ENCODE peak calls at places on chromosomes 7 and 10, in five cellular contexts. One of them, this sample, is unnamed.

GRCh38 chr10:76333331-76333730 is 901.9 kb downstream of the LRMDA start:
- DNase-seq in spleen: no peak
- DNase-seq in transverse colon: no peak
- DNase-seq in endothelial cell of umbilical vein: no peak
- DNase-seq in bronchial epithelial cell: no peak
- DNase-seq in this sample: no peak

GRCh38 chr7:26321440-26321839 is 29.8 kb downstream of the SNX10 start:
- DNase-seq in bronchial epithelial cell: peak; percentile 61
- DNase-seq in endothelial cell of umbilical vein: peak; percentile 23
- DNase-seq in transverse colon: no peak
- DNase-seq in spleen: no peak
- DNase-seq in this sample: no peak

GRCh38 chr7:1064581-1064980 is 20.2 kb downstream of the GPR146 start:
- DNase-seq in bronchial epithelial cell: no peak
- DNase-seq in endothelial cell of umbilical vein: no peak
- DNase-seq in spleen: no peak
- DNase-seq in transverse colon: no peak
- DNase-seq in this sample: no peak

GRCh38 chr10:26721561-26721960 is 24.1 kb downstream of the PDSS1 start:
- DNase-seq in transverse colon: no peak
- DNase-seq in spleen: peak; percentile 71
- DNase-seq in endothelial cell of umbilical vein: no peak
- DNase-seq in bronchial epithelial cell: no peak
- DNase-seq in this sample: no peak

GRCh38 chr7:151080522-151081169 is at the start of gene FASTK:
- DNase-seq in endothelial cell of umbilical vein: peak; percentile 91
- DNase-seq in transverse colon: peak; percentile 92
- DNase-seq in bronchial epithelial cell: peak; percentile 74
- DNase-seq in spleen: peak; percentile 99
- DNase-seq in this sample: peak; percentile 83

GRCh38 chr7:92179393-92179924 is 517 bp upstream of the LRRD1 start:
- DNase-seq in spleen: no peak
- DNase-seq in transverse colon: no peak
- DNase-seq in endothelial cell of umbilical vein: no peak
- DNase-seq in bronchial epithelial cell: no peak
- DNase-seq in this sample: no peak

GRCh38 chr10:114301951-114302710 is 63.1 kb downstream of the VWA2 start:
- DNase-seq in bronchial epithelial cell: no peak
- DNase-seq in spleen: peak; percentile 69
- DNase-seq in endothelial cell of umbilical vein: peak; percentile 29
- DNase-seq in transverse colon: no peak
- DNase-seq in this sample: no peak

GRCh38 chr10:117071293-117072050 is 66.5 kb upstream of the SHTN1 start:
- DNase-seq in endothelial cell of umbilical vein: no peak
- DNase-seq in spleen: no peak
- DNase-seq in bronchial epithelial cell: no peak
- DNase-seq in transverse colon: no peak
- DNase-seq in this sample: no peak

GRCh38 chr7:18614841-18615240 is 119.3 kb downstream of the HDAC9 start:
- DNase-seq in bronchial epithelial cell: no peak
- DNase-seq in transverse colon: no peak
- DNase-seq in endothelial cell of umbilical vein: no peak
- DNase-seq in spleen: no peak
- DNase-seq in this sample: no peak

GRCh38 chr10:78358982-78359381 is 325.3 kb downstream of the RPS24 start:
- DNase-seq in bronchial epithelial cell: no peak
- DNase-seq in transverse colon: no peak
- DNase-seq in spleen: peak; percentile 63
- DNase-seq in endothelial cell of umbilical vein: no peak
- DNase-seq in this sample: no peak

GRCh38 chr7:70097639-70098038 is 499.4 kb downstream of the AUTS2 start:
- DNase-seq in bronchial epithelial cell: no peak
- DNase-seq in transverse colon: no peak
- DNase-seq in endothelial cell of umbilical vein: no peak
- DNase-seq in spleen: no peak
- DNase-seq in this sample: no peak

GRCh38 chr7:158500651-158501052 is 87.0 kb downstream of the PTPRN2 start:
- DNase-seq in spleen: no peak
- DNase-seq in transverse colon: no peak
- DNase-seq in bronchial epithelial cell: no peak
- DNase-seq in endothelial cell of umbilical vein: no peak
- DNase-seq in this sample: no peak

GRCh38 chr10:126592901-126593300 is 77.6 kb downstream of the C10orf90 start:
- DNase-seq in transverse colon: no peak
- DNase-seq in endothelial cell of umbilical vein: no peak
- DNase-seq in spleen: no peak
- DNase-seq in bronchial epithelial cell: no peak
- DNase-seq in this sample: no peak

GRCh38 chr10:60937784-60938654 is 6.0 kb downstream of the RHOBTB1 start:
- DNase-seq in spleen: no peak
- DNase-seq in bronchial epithelial cell: peak; percentile 46
- DNase-seq in endothelial cell of umbilical vein: no peak
- DNase-seq in transverse colon: no peak
- DNase-seq in this sample: no peak

GRCh38 chr10:122786269-122786668 is 59.4 kb downstream of the CUZD1 start:
- DNase-seq in endothelial cell of umbilical vein: peak; percentile 20
- DNase-seq in transverse colon: no peak
- DNase-seq in bronchial epithelial cell: peak; percentile 18
- DNase-seq in spleen: no peak
- DNase-seq in this sample: no peak

GRCh38 chr7:22694597-22695207 is 32.3 kb upstream of the IL6 start:
- DNase-seq in endothelial cell of umbilical vein: no peak
- DNase-seq in spleen: no peak
- DNase-seq in bronchial epithelial cell: no peak
- DNase-seq in transverse colon: no peak
- DNase-seq in this sample: no peak

GRCh38 chr7:74479961-74480829 is 26.5 kb downstream of the GTF2IRD1 start:
- DNase-seq in bronchial epithelial cell: peak; percentile 63
- DNase-seq in transverse colon: peak; percentile 79
- DNase-seq in spleen: peak; percentile 86
- DNase-seq in endothelial cell of umbilical vein: peak; percentile 82
- DNase-seq in this sample: no peak

GRCh38 chr7:108385834-108386422 is 70.3 kb downstream of the NRCAM start:
- DNase-seq in transverse colon: no peak
- DNase-seq in spleen: no peak
- DNase-seq in endothelial cell of umbilical vein: no peak
- DNase-seq in bronchial epithelial cell: no peak
- DNase-seq in this sample: no peak

GRCh38 chr7:106347229-106347833 is 62.5 kb upstream of the NAMPT start:
- DNase-seq in spleen: no peak
- DNase-seq in endothelial cell of umbilical vein: no peak
- DNase-seq in bronchial epithelial cell: peak; percentile 27
- DNase-seq in transverse colon: no peak
- DNase-seq in this sample: no peak

GRCh38 chr7:105838273-105839141 is 37.9 kb downstream of the ATXN7L1 start:
- DNase-seq in transverse colon: peak; percentile 71
- DNase-seq in spleen: no peak
- DNase-seq in endothelial cell of umbilical vein: peak; percentile 18
- DNase-seq in bronchial epithelial cell: peak; percentile 21
- DNase-seq in this sample: peak; percentile 57

GRCh38 chr7:155763721-155764431 is 48.4 kb downstream of the SHH start:
- DNase-seq in transverse colon: no peak
- DNase-seq in bronchial epithelial cell: no peak
- DNase-seq in endothelial cell of umbilical vein: peak; percentile 88
- DNase-seq in spleen: peak; percentile 86
- DNase-seq in this sample: no peak

GRCh38 chr10:5971315-5971832 is 6.0 kb downstream of the IL15RA start:
- DNase-seq in bronchial epithelial cell: peak; percentile 86
- DNase-seq in transverse colon: peak; percentile 74
- DNase-seq in endothelial cell of umbilical vein: peak; percentile 88
- DNase-seq in spleen: no peak
- DNase-seq in this sample: peak; percentile 9

GRCh38 chr7:99379043-99379577 is 4.6 kb downstream of the ARPC1B start:
- DNase-seq in endothelial cell of umbilical vein: peak; percentile 97
- DNase-seq in bronchial epithelial cell: peak; percentile 88
- DNase-seq in spleen: peak; percentile 83
- DNase-seq in transverse colon: peak; percentile 61
- DNase-seq in this sample: peak; percentile 39

GRCh38 chr7:96855139-96855538 is 145.5 kb upstream of the SEM1 start:
- DNase-seq in bronchial epithelial cell: no peak
- DNase-seq in transverse colon: no peak
- DNase-seq in spleen: no peak
- DNase-seq in endothelial cell of umbilical vein: no peak
- DNase-seq in this sample: no peak

DNA sequence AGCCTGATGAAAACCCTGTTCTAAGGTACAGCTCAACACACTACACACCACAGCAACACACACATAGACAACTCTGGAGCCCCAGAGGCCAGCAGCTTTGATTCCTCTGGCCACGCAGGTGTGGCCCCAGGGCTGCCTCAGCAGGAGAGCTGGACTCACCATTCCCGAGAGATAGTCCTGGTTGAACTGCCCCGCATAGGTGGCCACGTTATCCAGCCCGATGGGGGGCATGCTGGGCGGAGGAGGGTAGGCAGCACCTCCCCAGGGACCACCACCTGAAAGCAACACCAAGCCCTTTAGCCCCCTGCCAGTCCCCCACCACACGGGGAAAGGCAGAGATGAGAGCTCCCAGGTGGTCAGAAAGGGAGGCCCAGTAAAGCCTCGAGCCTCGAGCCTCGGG is 34.7 kb downstream of the ANXA11 start:
- DNase-seq in spleen: peak; percentile 48
- DNase-seq in bronchial epithelial cell: no peak
- DNase-seq in transverse colon: no peak
- DNase-seq in endothelial cell of umbilical vein: no peak
- DNase-seq in this sample: no peak
- H3K36me3 ChIP-seq in spleen: peaks cover 54% of the 10 kb centered on the region
- H3K36me3 ChIP-seq in bronchial epithelial cell: peaks cover 13% of the 10 kb centered on the region
- H3K36me3 ChIP-seq in transverse colon: no peaks in the 10 kb centered on the region
- H3K36me3 ChIP-seq in endothelial cell of umbilical vein: no peaks in the 10 kb centered on the region
- H3K36me3 ChIP-seq in this sample: peaks cover 67% of the 10 kb centered on the region

GRCh38 chr7:149003018-149003417 is 25.3 kb downstream of the PDIA4 start:
- DNase-seq in transverse colon: no peak
- DNase-seq in spleen: peak; percentile 58
- DNase-seq in endothelial cell of umbilical vein: no peak
- DNase-seq in bronchial epithelial cell: no peak
- DNase-seq in this sample: no peak

GRCh38 chr7:149003560-149004305 is 24.6 kb downstream of the PDIA4 start:
- DNase-seq in transverse colon: no peak
- DNase-seq in endothelial cell of umbilical vein: no peak
- DNase-seq in bronchial epithelial cell: no peak
- DNase-seq in spleen: peak; percentile 43
- DNase-seq in this sample: no peak

GRCh38 chr7:149002604-149003003 is 25.7 kb downstream of the PDIA4 start:
- DNase-seq in bronchial epithelial cell: no peak
- DNase-seq in spleen: peak; percentile 56
- DNase-seq in endothelial cell of umbilical vein: no peak
- DNase-seq in transverse colon: no peak
- DNase-seq in this sample: no peak

GRCh38 chr7:149000961-149001360 is 27.3 kb downstream of the PDIA4 start:
- DNase-seq in transverse colon: no peak
- DNase-seq in bronchial epithelial cell: no peak
- DNase-seq in spleen: peak; percentile 63
- DNase-seq in endothelial cell of umbilical vein: no peak
- DNase-seq in this sample: no peak

DNA sequence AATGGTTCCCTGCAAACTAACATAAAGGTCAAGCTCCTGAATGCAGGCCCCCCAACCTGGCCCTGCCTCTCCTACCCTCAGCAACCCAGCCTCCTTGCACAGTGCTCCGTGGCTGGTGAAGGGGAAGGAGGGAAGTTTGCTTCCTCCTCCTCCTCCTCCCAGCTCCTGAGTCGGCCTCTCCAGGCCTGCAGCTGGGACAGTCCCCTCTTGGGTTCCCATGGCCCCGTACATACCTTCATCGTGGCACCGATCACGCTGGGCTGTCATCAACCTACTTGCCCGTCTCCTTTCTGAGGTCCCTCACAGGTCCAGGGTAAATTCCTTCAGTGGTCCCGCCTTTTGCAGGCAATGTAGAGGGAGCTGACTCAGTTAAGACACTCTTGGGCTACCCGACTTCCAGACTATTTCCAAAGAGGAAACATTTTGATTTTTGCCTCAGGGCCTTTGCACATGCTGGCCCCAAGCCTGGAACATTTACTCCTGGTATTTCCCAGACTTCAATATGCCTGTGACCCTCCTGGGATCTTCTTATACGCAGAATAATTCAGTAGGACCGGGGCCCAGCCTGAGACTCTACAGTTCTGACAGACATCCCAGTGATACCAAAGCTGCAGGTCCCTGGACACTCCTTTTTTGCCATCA is 26.8 kb downstream of the PDIA4 start:
- DNase-seq in bronchial epithelial cell: no peak
- DNase-seq in endothelial cell of umbilical vein: no peak
- DNase-seq in transverse colon: no peak
- DNase-seq in spleen: peak; percentile 53
- DNase-seq in this sample: no peak
- H3K36me3 ChIP-seq in bronchial epithelial cell: peaks cover 28% of the 10 kb centered on the region
- H3K36me3 ChIP-seq in endothelial cell of umbilical vein: peaks cover 20% of the 10 kb centered on the region
- H3K36me3 ChIP-seq in transverse colon: peaks cover 7% of the 10 kb centered on the region
- H3K36me3 ChIP-seq in spleen: peaks cover 26% of the 10 kb centered on the region
- H3K36me3 ChIP-seq in this sample: peaks cover 37% of the 10 kb centered on the region

GRCh38 chr10:101629781-101630419 is 41.8 kb downstream of the DPCD start:
- DNase-seq in endothelial cell of umbilical vein: no peak
- DNase-seq in transverse colon: no peak
- DNase-seq in bronchial epithelial cell: no peak
- DNase-seq in spleen: no peak
- DNase-seq in this sample: no peak

GRCh38 chr10:101624526-101625102 is 36.5 kb downstream of the DPCD start:
- DNase-seq in spleen: no peak
- DNase-seq in bronchial epithelial cell: peak; percentile 17
- DNase-seq in endothelial cell of umbilical vein: no peak
- DNase-seq in transverse colon: no peak
- DNase-seq in this sample: no peak

GRCh38 chr10:101623528-101623927 is 35.4 kb downstream of the DPCD start:
- DNase-seq in bronchial epithelial cell: no peak
- DNase-seq in endothelial cell of umbilical vein: no peak
- DNase-seq in transverse colon: no peak
- DNase-seq in spleen: no peak
- DNase-seq in this sample: no peak

GRCh38 chr10:101630420-101630920 is 42.3 kb downstream of the DPCD start:
- DNase-seq in endothelial cell of umbilical vein: no peak
- DNase-seq in bronchial epithelial cell: no peak
- DNase-seq in spleen: no peak
- DNase-seq in transverse colon: no peak
- DNase-seq in this sample: no peak

DNA sequence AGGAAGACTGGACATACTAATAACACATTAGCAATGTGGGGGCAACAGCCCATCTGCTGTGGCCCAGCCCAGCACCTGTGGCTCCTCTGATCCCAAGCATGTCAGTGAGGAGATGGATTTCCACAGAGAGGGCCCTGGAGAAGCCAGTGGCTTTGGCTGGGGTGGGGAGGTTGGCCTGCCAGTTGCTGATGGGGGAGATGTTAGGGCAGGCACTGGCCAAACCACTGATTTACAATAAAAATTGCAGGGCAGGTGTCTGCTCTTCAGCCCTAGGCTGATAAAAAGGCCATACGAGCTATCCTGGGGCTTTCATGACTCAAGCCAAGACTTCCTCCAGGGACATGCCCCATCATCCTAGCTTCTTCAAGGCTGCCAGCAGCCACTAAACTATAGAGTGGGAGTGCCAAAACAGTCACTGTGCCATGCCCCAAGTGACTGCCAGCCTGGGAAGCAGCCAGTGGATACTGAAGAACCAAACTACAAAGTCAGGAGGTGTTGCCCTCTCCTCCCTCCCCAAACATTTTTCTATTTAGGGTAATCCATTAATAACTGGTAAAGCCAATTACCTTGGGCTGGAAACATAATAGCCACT is 37.8 kb downstream of the DPCD start:
- DNase-seq in endothelial cell of umbilical vein: no peak
- DNase-seq in transverse colon: no peak
- DNase-seq in bronchial epithelial cell: peak; percentile 25
- DNase-seq in spleen: peak; percentile 41
- DNase-seq in this sample: no peak
- H3K36me3 ChIP-seq in endothelial cell of umbilical vein: peaks cover 2% of the 10 kb centered on the region
- H3K36me3 ChIP-seq in transverse colon: peaks cover 18% of the 10 kb centered on the region
- H3K36me3 ChIP-seq in bronchial epithelial cell: peaks cover 3% of the 10 kb centered on the region
- H3K36me3 ChIP-seq in spleen: peaks cover 29% of the 10 kb centered on the region
- H3K36me3 ChIP-seq in this sample: peaks cover 3% of the 10 kb centered on the region

GRCh38 chr10:25076501-25077197 is 60.2 kb downstream of the THNSL1 start:
- DNase-seq in spleen: no peak
- DNase-seq in endothelial cell of umbilical vein: no peak
- DNase-seq in bronchial epithelial cell: no peak
- DNase-seq in transverse colon: no peak
- DNase-seq in this sample: no peak
- H3K36me3 ChIP-seq in spleen: no peaks in the 10 kb centered on the region
- H3K36me3 ChIP-seq in endothelial cell of umbilical vein: no peaks in the 10 kb centered on the region
- H3K36me3 ChIP-seq in bronchial epithelial cell: no peaks in the 10 kb centered on the region
- H3K36me3 ChIP-seq in transverse colon: no peaks in the 10 kb centered on the region
- H3K36me3 ChIP-seq in this sample: no peaks in the 10 kb centered on the region

This sample was measured in SJSA1.